ENCODE peak calls at places on chromosomes 2 and 18, in eight cellular contexts. One of them, this sample, is unnamed.

GRCh38 chr2:187966924-187967323 is 324.8 kb upstream of the GULP1 start:
- DNase-seq in mesenteric fat pad: no peak
- DNase-seq in uterus: no peak
- DNase-seq in GOT3: no peak
- DNase-seq in NCI-H510A: no peak
- DNase-seq in left lung: no peak
- DNase-seq in BE2C: no peak
- DNase-seq in M059J: no peak
- DNase-seq in this sample: no peak

GRCh38 chr2:106065268-106065982 is 128.7 kb downstream of the UXS1 start:
- DNase-seq in mesenteric fat pad: no peak
- DNase-seq in uterus: no peak
- DNase-seq in GOT3: no peak
- DNase-seq in NCI-H510A: no peak
- DNase-seq in left lung: no peak
- DNase-seq in BE2C: peak
- DNase-seq in M059J: no peak
- DNase-seq in this sample: no peak

GRCh38 chr2:238467772-238468171 is 41.0 kb downstream of the ASB1 start:
- DNase-seq in mesenteric fat pad: no peak
- DNase-seq in uterus: no peak
- DNase-seq in GOT3: no peak
- DNase-seq in NCI-H510A: no peak
- DNase-seq in left lung: no peak
- DNase-seq in BE2C: no peak
- DNase-seq in M059J: no peak
- DNase-seq in this sample: no peak

GRCh38 chr2:66896151-66896550 is 461.2 kb downstream of the MEIS1 start:
- DNase-seq in mesenteric fat pad: no peak
- DNase-seq in uterus: no peak
- DNase-seq in GOT3: no peak
- DNase-seq in NCI-H510A: no peak
- DNase-seq in left lung: no peak
- DNase-seq in BE2C: no peak
- DNase-seq in M059J: no peak
- DNase-seq in this sample: no peak

GRCh38 chr2:96024336-96025106 is 10.2 kb downstream of the GPAT2 start:
- DNase-seq in mesenteric fat pad: peak
- DNase-seq in uterus: no peak
- DNase-seq in GOT3: no peak
- DNase-seq in NCI-H510A: no peak
- DNase-seq in left lung: peak
- DNase-seq in BE2C: no peak
- DNase-seq in M059J: no peak
- DNase-seq in this sample: no peak

GRCh38 chr2:8796315-8796848 is 41.0 kb downstream of the KIDINS220 start:
- DNase-seq in mesenteric fat pad: no peak
- DNase-seq in uterus: no peak
- DNase-seq in GOT3: no peak
- DNase-seq in NCI-H510A: no peak
- DNase-seq in left lung: no peak
- DNase-seq in BE2C: no peak
- DNase-seq in M059J: no peak
- DNase-seq in this sample: no peak

GRCh38 chr18:74914648-74915047 is 294.3 kb downstream of the PTGR3 start:
- DNase-seq in mesenteric fat pad: no peak
- DNase-seq in uterus: no peak
- DNase-seq in GOT3: no peak
- DNase-seq in NCI-H510A: no peak
- DNase-seq in left lung: no peak
- DNase-seq in BE2C: no peak
- DNase-seq in M059J: no peak
- DNase-seq in this sample: no peak

GRCh38 chr2:169010633-169011460 is 20.3 kb downstream of the ABCB11 start:
- DNase-seq in mesenteric fat pad: no peak
- DNase-seq in uterus: no peak
- DNase-seq in GOT3: no peak
- DNase-seq in NCI-H510A: no peak
- DNase-seq in left lung: no peak
- DNase-seq in BE2C: no peak
- DNase-seq in M059J: peak
- DNase-seq in this sample: no peak

GRCh38 chr2:65722028-65722427 is 289.6 kb upstream of the SPRED2 start:
- DNase-seq in mesenteric fat pad: no peak
- DNase-seq in uterus: peak
- DNase-seq in GOT3: no peak
- DNase-seq in NCI-H510A: peak
- DNase-seq in left lung: no peak
- DNase-seq in BE2C: peak
- DNase-seq in M059J: peak
- DNase-seq in this sample: no peak